ENCODE peak calls at places on chromosomes 11 and 22, in seven cellular contexts. E is MM.1S, Z is Karpas-422, O is GM23338, W is PC-9, Y is GM23248, P is H1. X is an unnamed sample.

GRCh38 chr22:43995057-43995685 is 28.9 kb upstream of the PARVB start:
- DNase-seq in W (no peak), Y (no peak), Z (no peak), O (no peak), P (no peak), E (no peak), X (no peak)

GRCh38 chr11:72141066-72141465 is 5.5 kb downstream of the FOLR3 start:
- DNase-seq in W (peak; percentile 57), O (no peak), P (no peak), Y (peak; percentile 96), Z (no peak), E (no peak), X (peak; percentile 96)

GRCh38 chr22:47175151-47175760 is 412.8 kb downstream of the TBC1D22A start:
- DNase-seq in Z (no peak), P (no peak), E (no peak), W (no peak), Y (peak; percentile 85), O (no peak), X (no peak)

GRCh38 chr11:14764899-14765527 is 121.4 kb downstream of the PDE3B start:
- DNase-seq in P (no peak), W (no peak), E (peak; percentile 94), O (no peak), Z (no peak), Y (peak; percentile 9), X (peak; percentile 80)

GRCh38 chr22:21646608-21647590 is 4.8 kb downstream of the SDF2L1 start:
- DNase-seq in P (peak; percentile 82), Y (peak; percentile 85), Z (peak; percentile 94), O (peak; percentile 94), E (peak; percentile 80), W (peak; percentile 51), X (peak; percentile 32)

GRCh38 chr11:120385690-120386089 is 49.5 kb downstream of the ARHGEF12 start:
- DNase-seq in E (no peak), P (no peak), W (no peak), Z (no peak), Y (no peak), O (no peak), X (no peak)

GRCh38 chr11:36264601-36265344 is 24.5 kb downstream of the COMMD9 start:
- DNase-seq in E (no peak), Y (no peak), O (no peak), W (no peak), Z (no peak), P (no peak), X (no peak)

GRCh38 chr22:41557401-41558240 is 3.2 kb upstream of the CSDC2 start:
- DNase-seq in Z (no peak), W (no peak), E (peak; percentile 74), O (peak; percentile 57), Y (peak; percentile 89), P (peak; percentile 58), X (peak; percentile 86)

GRCh38 chr22:19438286-19438685 is 5.9 kb downstream of the MRPL40 start:
- DNase-seq in Y (no peak), Z (no peak), E (no peak), W (no peak), P (no peak), O (no peak), X (no peak)

GRCh38 chr11:24932110-24933000 is 435.5 kb downstream of the LUZP2 start:
- DNase-seq in E (no peak), Z (no peak), P (no peak), W (no peak), Y (no peak), O (no peak), X (no peak)

GRCh38 chr22:17777005-17777716 is 2.9 kb upstream of the BID start:
- DNase-seq in W (no peak), E (peak; percentile 81), O (no peak), Z (peak; percentile 89), P (no peak), Y (no peak), X (no peak)

GRCh38 chr22:40178417-40179409 is 988 bp downstream of the TNRC6B start:
- DNase-seq in W (no peak), P (no peak), O (peak; percentile 80), Z (peak; percentile 92), E (peak; percentile 62), Y (peak; percentile 71), X (peak; percentile 71)

GRCh38 chr11:77619576-77620198 is 17.9 kb downstream of the CLNS1A start:
- DNase-seq in W (peak; percentile 56), P (no peak), Z (peak; percentile 85), Y (peak; percentile 58), O (peak; percentile 92), E (peak; percentile 49), X (peak; percentile 19)

GRCh38 chr22:23790819-23791736 is 4.3 kb downstream of the SMARCB1 start:
- DNase-seq in P (no peak), Z (no peak), Y (peak; percentile 78), W (no peak), O (no peak), E (no peak), X (peak; percentile 33)
- H4K20me1 ChIP-seq in P (peaks cover 24% of the 10 kb centered on the region), Z (peaks cover 37% of the 10 kb centered on the region), Y (peaks cover 22% of the 10 kb centered on the region), W (peaks cover 52% of the 10 kb centered on the region), O (peaks cover 34% of the 10 kb centered on the region), E (no peaks in the 10 kb centered on the region), X (peaks cover 66% of the 10 kb centered on the region)

GRCh38 chr11:65109231-65110198 is 2.2 kb upstream of the TM7SF2 start:
- DNase-seq in O (no peak), W (no peak), E (no peak), P (no peak), Z (no peak), Y (no peak), X (no peak)
- H3K36me3 ChIP-seq in O (peaks cover 3% of the 10 kb centered on the region), W (no peaks in the 10 kb centered on the region), E (no peaks in the 10 kb centered on the region), P (peaks cover 13% of the 10 kb centered on the region), Z (no peaks in the 10 kb centered on the region), Y (no peaks in the 10 kb centered on the region), X (no peaks in the 10 kb centered on the region)

GRCh38 chr22:24507742-24508141 is 12.6 kb downstream of the UPB1 start:
- DNase-seq in P (peak; percentile 78), Y (no peak), O (peak; percentile 92), E (no peak), Z (peak; percentile 97), W (no peak), X (no peak)
- H3K4me1 ChIP-seq in P (peaks cover 11% of the 10 kb centered on the region), Y (peaks cover 21% of the 10 kb centered on the region), O (peaks cover 13% of the 10 kb centered on the region), E (peaks cover 5% of the 10 kb centered on the region), Z (peaks cover 88% of the 10 kb centered on the region), W (peaks cover 78% of the 10 kb centered on the region), X (peaks cover 6% of the 10 kb centered on the region)

GRCh38 chr22:38266120-38266519 is 6.7 kb downstream of the TMEM184B start:
- DNase-seq in W (no peak), O (no peak), P (no peak), Z (no peak), Y (no peak), E (no peak), X (no peak)

GRCh38 chr22:38264322-38264843 is 8.4 kb downstream of the TMEM184B start:
- DNase-seq in O (no peak), Y (no peak), P (no peak), W (peak; percentile 26), E (no peak), Z (no peak), X (no peak)

GRCh38 chr22:38270091-38270972 is 2.5 kb downstream of the TMEM184B start:
- DNase-seq in E (no peak), W (no peak), Z (no peak), O (no peak), Y (peak; percentile 53), P (no peak), X (no peak)

GRCh38 chr22:38269466-38269865 is 3.3 kb downstream of the TMEM184B start:
- DNase-seq in W (no peak), O (no peak), Z (no peak), Y (no peak), P (no peak), E (no peak), X (no peak)

DNA sequence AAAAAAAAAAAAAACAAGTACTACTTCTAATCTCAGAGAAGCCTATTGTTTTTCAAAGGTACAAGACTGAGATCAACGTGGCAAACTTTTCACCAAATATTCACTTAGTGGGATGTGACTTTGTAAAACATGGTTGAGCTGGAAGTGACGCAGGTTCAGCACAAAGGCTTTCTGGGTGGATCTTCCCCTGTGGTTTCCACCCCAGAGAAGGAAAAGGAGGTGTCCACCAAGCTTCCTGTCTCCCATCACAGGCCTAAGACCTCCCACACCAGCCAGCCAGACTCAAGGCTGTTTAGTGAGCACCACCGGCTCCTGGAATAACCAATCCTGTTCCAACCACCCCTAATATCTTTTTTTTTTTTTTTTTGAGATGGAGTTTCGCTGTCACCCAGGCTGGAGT is 5.7 kb downstream of the TMEM184B start:
- DNase-seq in O (no peak), Z (no peak), E (no peak), P (no peak), W (no peak), Y (peak; percentile 73), X (peak; percentile 43)
- H4K20me1 ChIP-seq in O (peaks cover 60% of the 10 kb centered on the region), Z (peaks cover 39% of the 10 kb centered on the region), E (peaks cover 5% of the 10 kb centered on the region), P (peaks cover 40% of the 10 kb centered on the region), W (peaks cover 97% of the 10 kb centered on the region), Y (no peaks in the 10 kb centered on the region), X (peaks cover 97% of the 10 kb centered on the region)

DNA sequence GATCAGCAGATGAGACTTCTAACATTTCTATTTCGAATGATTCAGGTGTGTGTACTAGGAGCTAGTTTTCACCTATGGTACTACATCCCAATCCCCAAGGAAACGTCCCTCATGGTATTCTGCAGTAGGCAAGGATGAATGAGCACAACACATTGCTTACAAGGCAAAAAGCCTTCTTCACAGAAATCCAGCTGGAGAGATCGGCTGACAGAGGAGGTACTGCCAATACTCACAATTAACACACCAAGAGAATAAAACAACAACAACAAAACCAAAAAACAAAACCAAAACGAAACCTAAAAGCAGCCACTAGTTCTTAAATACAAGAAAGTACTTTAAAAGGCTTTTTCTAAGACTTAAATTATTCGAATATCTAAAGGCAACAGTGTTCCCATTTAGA is 101.4 kb downstream of the PICALM start:
- DNase-seq in W (no peak), E (no peak), P (no peak), Z (no peak), Y (no peak), O (no peak), X (no peak)
- H3K36me3 ChIP-seq in W (peaks cover 39% of the 10 kb centered on the region), E (peaks cover 3% of the 10 kb centered on the region), P (peaks cover 10% of the 10 kb centered on the region), Z (peaks cover 65% of the 10 kb centered on the region), Y (peaks cover 49% of the 10 kb centered on the region), O (peaks cover 4% of the 10 kb centered on the region), X (peaks cover 52% of the 10 kb centered on the region)